ENCODE peak calls at places on chromosome 20, in eight cellular contexts. U is small intestine; J is T-cell; L is tibial artery; T is GM03348; C is CD8-positive, alpha-beta memory T cell; P is NCI-H460; Q is mucosa of descending colon. K is an unnamed sample.
A peak's percentile ranks its signal among the peaks of the same experiment; 100 is the strongest.

GRCh38 chr20:31355981-31356380 is 12.4 kb upstream of the DEFB118 start:
- DNase-seq in C (no peak), Q (no peak), L (no peak), T (no peak), J (no peak), P (no peak), U (no peak), K (no peak)

GRCh38 chr20:43022081-43022480 is 167.6 kb downstream of the PTPRT start:
- DNase-seq in P (no peak), J (no peak), T (no peak), L (no peak), U (peak; percentile 1), Q (no peak), C (no peak), K (no peak)

GRCh38 chr20:51119914-51120313 is 97.0 kb upstream of the KCNG1 start:
- DNase-seq in U (peak; percentile 49), C (no peak), Q (no peak), P (no peak), L (no peak), T (no peak), J (no peak), K (no peak)

GRCh38 chr20:50400705-50401045 is 109.5 kb upstream of the PTPN1 start:
- DNase-seq in C (no peak), J (no peak), U (peak; percentile 57), T (no peak), L (no peak), Q (no peak), P (no peak), K (no peak)

GRCh38 chr20:45419188-45420091 is 3.5 kb downstream of the PIGT start:
- DNase-seq in U (peak; percentile 78), C (no peak), Q (peak; percentile 86), J (no peak), T (peak; percentile 85), L (peak; percentile 82), P (no peak), K (peak; percentile 94)

GRCh38 chr20:37946946-37947345 is 44.0 kb downstream of the VSTM2L start:
- DNase-seq in P (no peak), J (no peak), Q (no peak), T (no peak), C (no peak), U (no peak), L (no peak), K (no peak)

GRCh38 chr20:23459431-23460112 is 6.9 kb upstream of the CST11 start:
- DNase-seq in C (no peak), Q (no peak), U (no peak), J (no peak), T (no peak), P (no peak), L (no peak), K (no peak)

GRCh38 chr20:46353506-46354206 is 45.4 kb upstream of the CDH22 start:
- DNase-seq in U (no peak), L (no peak), T (no peak), C (no peak), Q (no peak), J (no peak), P (no peak), K (no peak)

GRCh38 chr20:40583195-40583594 is 105.8 kb downstream of the MAFB start:
- DNase-seq in U (no peak), L (peak; percentile 48), C (no peak), Q (no peak), P (no peak), T (no peak), J (no peak), K (no peak)

GRCh38 chr20:1334761-1335160 is 5.8 kb upstream of the SDCBP2 start:
- DNase-seq in L (no peak), T (no peak), U (no peak), J (no peak), P (peak; percentile 53), C (no peak), Q (no peak), K (no peak)

GRCh38 chr20:63230800-63231268 is 4.9 kb upstream of the BIRC7 start:
- DNase-seq in U (peak; percentile 43), P (peak; percentile 65), J (no peak), L (peak; percentile 47), T (peak; percentile 88), Q (peak; percentile 56), C (no peak), K (peak; percentile 79)

GRCh38 chr20:10131612-10132345 is 86.9 kb upstream of the SNAP25 start:
- DNase-seq in T (no peak), L (no peak), J (no peak), P (no peak), U (no peak), C (no peak), Q (no peak), K (peak; percentile 83)

GRCh38 chr20:44204156-44204831 is 6.3 kb downstream of the OSER1 start:
- DNase-seq in C (no peak), U (peak; percentile 57), Q (no peak), P (peak; percentile 84), T (peak; percentile 82), J (no peak), L (no peak), K (peak; percentile 91)

GRCh38 chr20:4513720-4514119 is 208.0 kb upstream of the PRND start:
- DNase-seq in C (no peak), U (no peak), L (no peak), P (peak; percentile 34), Q (no peak), T (no peak), J (no peak), K (peak; percentile 66)

GRCh38 chr20:45409531-45410272 is 1.6 kb downstream of the DBNDD2 start:
- DNase-seq in Q (no peak), U (peak; percentile 92), T (no peak), J (no peak), P (no peak), C (no peak), L (no peak), K (no peak)

GRCh38 chr20:57697540-57697939 is 12.3 kb downstream of the PMEPA1 start:
- DNase-seq in L (no peak), P (no peak), U (peak; percentile 71), Q (no peak), T (no peak), C (no peak), J (no peak), K (no peak)

GRCh38 chr20:12966468-12967085 is 42.2 kb upstream of the SPTLC3 start:
- DNase-seq in L (no peak), U (no peak), T (peak; percentile 28), Q (peak; percentile 23), P (peak; percentile 9), J (no peak), C (no peak), K (peak; percentile 69)

GRCh38 chr20:45892828-45893500 is 1.8 kb downstream of the CTSA start:
- DNase-seq in C (peak; percentile 22), U (peak; percentile 76), J (no peak), L (no peak), Q (peak; percentile 82), T (no peak), P (no peak), K (no peak)

GRCh38 chr20:45631184-45631583 is at the start of gene WFDC9:
- DNase-seq in L (no peak), U (no peak), T (no peak), C (no peak), Q (no peak), J (no peak), P (no peak), K (no peak)

GRCh38 chr20:8305449-8305978 is 173.4 kb downstream of the PLCB1 start:
- DNase-seq in C (peak; percentile 68), T (peak; percentile 24), Q (peak; percentile 77), U (peak; percentile 79), L (no peak), J (peak; percentile 72), P (peak; percentile 55), K (peak; percentile 43)

GRCh38 chr20:63653041-63653973 is at the start of gene STMN3:
- DNase-seq in J (peak; percentile 57), L (peak; percentile 81), Q (peak; percentile 83), T (peak; percentile 87), P (peak; percentile 74), C (peak; percentile 69), U (peak; percentile 43), K (peak; percentile 98)

GRCh38 chr20:12053348-12053747 is 135.7 kb downstream of the BTBD3 start:
- DNase-seq in U (peak; percentile 14), P (no peak), Q (no peak), J (no peak), L (no peak), C (no peak), T (peak; percentile 61), K (peak; percentile 89)

GRCh38 chr20:25508083-25508770 is 77.1 kb downstream of the NINL start:
- DNase-seq in Q (peak; percentile 35), P (peak; percentile 46), T (no peak), U (peak; percentile 94), C (no peak), L (no peak), J (no peak), K (peak; percentile 73)

GRCh38 chr20:21622097-21622496 is 83.4 kb upstream of the PAX1 start:
- DNase-seq in J (no peak), P (no peak), T (no peak), U (no peak), C (no peak), L (no peak), Q (no peak), K (no peak)

GRCh38 chr20:5734559-5735137 is 15.6 kb upstream of the SHLD1 start:
- DNase-seq in C (no peak), T (no peak), Q (no peak), J (no peak), L (no peak), P (no peak), U (no peak), K (no peak)

GRCh38 chr20:16017656-16018055 is 555.6 kb downstream of the KIF16B start:
- DNase-seq in Q (no peak), U (no peak), L (no peak), P (no peak), T (no peak), J (no peak), C (no peak), K (no peak)

GRCh38 chr20:57708694-57709673 is 831 bp downstream of the PMEPA1 start:
- DNase-seq in P (no peak), L (peak; percentile 53), Q (peak; percentile 36), C (peak; percentile 43), T (peak; percentile 82), U (peak; percentile 36), J (peak; percentile 23), K (peak; percentile 35)

GRCh38 chr20:32153771-32154170 is 44.3 kb downstream of the TM9SF4 start:
- DNase-seq in P (no peak), Q (no peak), C (no peak), T (no peak), L (no peak), J (no peak), U (no peak), K (no peak)

GRCh38 chr20:8633366-8633765 is 435.5 kb upstream of the PLCB4 start:
- DNase-seq in T (peak; percentile 24), L (no peak), J (no peak), P (no peak), U (no peak), C (no peak), Q (no peak), K (no peak)

GRCh38 chr20:41927189-41927588 is 309.0 kb upstream of the CHD6 start:
- DNase-seq in P (no peak), U (no peak), T (no peak), J (no peak), L (no peak), C (no peak), Q (no peak), K (no peak)

GRCh38 chr20:53522026-53522425 is 71.6 kb downstream of the ZNF217 start:
- DNase-seq in Q (no peak), U (no peak), T (no peak), J (no peak), C (no peak), P (no peak), L (no peak), K (no peak)

GRCh38 chr20:1341561-1342265 is 12.8 kb upstream of the SDCBP2 start:
- DNase-seq in U (no peak), T (peak; percentile 56), C (no peak), J (no peak), Q (no peak), P (no peak), L (no peak), K (no peak)

GRCh38 chr20:32437391-32438074 is 79.4 kb downstream of the ASXL1 start:
- DNase-seq in J (no peak), U (no peak), T (no peak), C (no peak), P (no peak), Q (no peak), L (no peak), K (no peak)

GRCh38 chr20:8654486-8654885 is 414.4 kb upstream of the PLCB4 start:
- DNase-seq in J (no peak), U (no peak), T (no peak), P (no peak), Q (no peak), C (no peak), L (no peak), K (no peak)